ENCODE peak calls at places on chromosomes 4 and X, in four cellular contexts. One of them, this sample, is unnamed.
A peak's percentile ranks its signal among the peaks of the same experiment; 100 is the strongest.

GRCh38 chrX:143669395-143669794 is 33.5 kb upstream of the SLITRK4 start:
- DNase-seq in lower leg skin: no peak
- DNase-seq in sigmoid colon: no peak
- DNase-seq in mammary epithelial cell: peak; percentile 24
- DNase-seq in this sample: no peak

GRCh38 chr4:69617083-69617694 is 22.3 kb downstream of the UGT2A2 start:
- DNase-seq in lower leg skin: no peak
- DNase-seq in mammary epithelial cell: peak; percentile 27
- DNase-seq in sigmoid colon: no peak
- DNase-seq in this sample: no peak

GRCh38 chr4:58225460-58225859 is 1115.3 kb upstream of the IGFBP7 start:
- DNase-seq in sigmoid colon: no peak
- DNase-seq in lower leg skin: no peak
- DNase-seq in mammary epithelial cell: no peak
- DNase-seq in this sample: no peak

GRCh38 chr4:81492596-81492995 is 20.9 kb upstream of the RASGEF1B start:
- DNase-seq in lower leg skin: no peak
- DNase-seq in mammary epithelial cell: peak; percentile 62
- DNase-seq in sigmoid colon: no peak
- DNase-seq in this sample: no peak

GRCh38 chr4:101071241-101071640 is 276.1 kb downstream of the PPP3CA start:
- DNase-seq in lower leg skin: no peak
- DNase-seq in sigmoid colon: no peak
- DNase-seq in mammary epithelial cell: no peak
- DNase-seq in this sample: no peak

GRCh38 chr4:29558789-29559188 is 1161.4 kb upstream of the PCDH7 start:
- DNase-seq in sigmoid colon: no peak
- DNase-seq in lower leg skin: no peak
- DNase-seq in mammary epithelial cell: no peak
- DNase-seq in this sample: no peak

GRCh38 chr4:83043801-83044407 is 8.9 kb downstream of the COPS4 start:
- DNase-seq in lower leg skin: no peak
- DNase-seq in mammary epithelial cell: peak; percentile 62
- DNase-seq in sigmoid colon: no peak
- DNase-seq in this sample: no peak

GRCh38 chr4:704198-704891 is 1.3 kb upstream of the PCGF3 start:
- DNase-seq in lower leg skin: no peak
- DNase-seq in mammary epithelial cell: no peak
- DNase-seq in sigmoid colon: peak; percentile 69
- DNase-seq in this sample: peak; percentile 96

GRCh38 chrX:15909605-15910004 is 55.0 kb upstream of the AP1S2 start:
- DNase-seq in mammary epithelial cell: no peak
- DNase-seq in lower leg skin: no peak
- DNase-seq in sigmoid colon: no peak
- DNase-seq in this sample: no peak

GRCh38 chr4:53514509-53514908 is 76.8 kb downstream of the LNX1 start:
- DNase-seq in sigmoid colon: no peak
- DNase-seq in lower leg skin: no peak
- DNase-seq in mammary epithelial cell: no peak
- DNase-seq in this sample: no peak

GRCh38 chr4:15779789-15780188 is 1.7 kb downstream of the CD38 start:
- DNase-seq in mammary epithelial cell: peak; percentile 6
- DNase-seq in sigmoid colon: no peak
- DNase-seq in lower leg skin: no peak
- DNase-seq in this sample: no peak

GRCh38 chr4:129998436-129999150 is 902.6 kb downstream of the C4orf33 start:
- DNase-seq in lower leg skin: no peak
- DNase-seq in sigmoid colon: no peak
- DNase-seq in mammary epithelial cell: no peak
- DNase-seq in this sample: no peak

GRCh38 chr4:74640111-74640903 is 154.0 kb downstream of the BTC start:
- DNase-seq in sigmoid colon: no peak
- DNase-seq in mammary epithelial cell: no peak
- DNase-seq in lower leg skin: no peak
- DNase-seq in this sample: no peak

GRCh38 chr4:118772149-118773081 is 63.5 kb downstream of the SEC24D start:
- DNase-seq in mammary epithelial cell: peak; percentile 30
- DNase-seq in sigmoid colon: no peak
- DNase-seq in lower leg skin: no peak
- DNase-seq in this sample: no peak

GRCh38 chr4:142874684-142875083 is 28.6 kb upstream of the INPP4B start:
- DNase-seq in mammary epithelial cell: no peak
- DNase-seq in sigmoid colon: no peak
- DNase-seq in lower leg skin: no peak
- DNase-seq in this sample: no peak

GRCh38 chr4:156906325-156906724 is 65.3 kb downstream of the PDGFC start:
- DNase-seq in lower leg skin: no peak
- DNase-seq in mammary epithelial cell: no peak
- DNase-seq in sigmoid colon: no peak
- DNase-seq in this sample: no peak

GRCh38 chr4:153556441-153556815 is 90.3 kb downstream of the TMEM131L start:
- DNase-seq in mammary epithelial cell: no peak
- DNase-seq in sigmoid colon: no peak
- DNase-seq in lower leg skin: no peak
- DNase-seq in this sample: no peak

DNA sequence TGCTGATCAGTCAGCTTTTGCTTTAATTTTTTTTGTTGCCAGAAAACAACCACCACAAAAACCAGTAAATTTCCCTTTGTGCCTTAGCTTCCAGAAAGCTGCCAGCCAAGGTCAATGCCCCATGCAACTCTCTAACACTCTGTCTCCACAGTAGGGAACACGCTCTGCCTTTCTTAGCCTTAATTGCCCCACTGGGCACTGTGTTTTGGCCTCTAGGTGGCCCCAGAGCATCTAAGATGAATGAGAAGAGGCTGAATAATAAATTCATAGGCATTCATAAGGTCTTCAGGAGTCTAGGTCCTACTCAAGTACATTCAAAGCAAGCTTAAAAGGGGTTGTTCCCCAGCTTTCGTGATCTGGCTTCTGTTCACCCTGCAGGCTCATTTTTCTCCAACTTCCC is 57.7 kb upstream of the PASD1 start:
- DNase-seq in sigmoid colon: no peak
- DNase-seq in mammary epithelial cell: peak; percentile 21
- DNase-seq in lower leg skin: no peak
- DNase-seq in this sample: no peak
- TF ChIP-seq CTCF in sigmoid colon: no peak
- TF ChIP-seq CTCF in mammary epithelial cell: peak; percentile 69
- TF ChIP-seq CTCF in lower leg skin: no peak
- TF ChIP-seq CTCF in this sample: no peak

DNA sequence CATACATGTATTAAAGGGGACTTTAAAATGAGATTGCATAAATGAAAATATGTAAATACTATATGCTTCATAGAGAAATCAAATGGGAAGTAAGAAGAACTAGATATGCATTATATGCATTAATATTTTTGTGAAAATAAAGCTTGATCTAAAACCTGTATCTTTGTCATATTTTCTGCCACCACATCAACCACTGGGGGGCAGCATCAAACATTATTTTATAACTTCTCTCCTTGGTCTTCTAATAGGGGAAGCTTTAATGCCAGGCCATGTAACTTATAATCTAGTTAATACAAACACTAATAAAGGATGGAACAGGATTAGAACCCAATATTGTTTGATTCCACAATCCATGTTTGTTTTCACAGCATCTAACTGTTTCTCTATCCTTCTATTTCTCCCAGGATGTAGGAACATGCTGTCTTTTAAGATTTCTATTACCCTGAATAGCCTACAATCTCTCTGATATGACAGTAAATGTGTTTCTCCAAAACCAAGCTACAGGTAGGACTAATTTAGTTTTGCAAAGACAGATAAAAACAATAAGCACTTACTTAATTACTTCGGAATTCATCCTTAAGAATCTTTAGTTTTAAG is 10.0 kb downstream of the QRFPR start:
- DNase-seq in lower leg skin: peak; percentile 29
- DNase-seq in sigmoid colon: no peak
- DNase-seq in mammary epithelial cell: peak; percentile 28
- DNase-seq in this sample: no peak
- TF ChIP-seq CTCF in lower leg skin: no peak
- TF ChIP-seq CTCF in sigmoid colon: peak; percentile 34
- TF ChIP-seq CTCF in mammary epithelial cell: peak; percentile 59
- TF ChIP-seq CTCF in this sample: peak; percentile 88

GRCh38 chr4:115852767-115853091 is 739.3 kb upstream of the NDST4 start:
- DNase-seq in mammary epithelial cell: no peak
- DNase-seq in sigmoid colon: no peak
- DNase-seq in lower leg skin: no peak
- DNase-seq in this sample: no peak
- TF ChIP-seq CTCF in mammary epithelial cell: no peak
- TF ChIP-seq CTCF in sigmoid colon: no peak
- TF ChIP-seq CTCF in lower leg skin: no peak
- TF ChIP-seq CTCF in this sample: peak; percentile 50

DNA sequence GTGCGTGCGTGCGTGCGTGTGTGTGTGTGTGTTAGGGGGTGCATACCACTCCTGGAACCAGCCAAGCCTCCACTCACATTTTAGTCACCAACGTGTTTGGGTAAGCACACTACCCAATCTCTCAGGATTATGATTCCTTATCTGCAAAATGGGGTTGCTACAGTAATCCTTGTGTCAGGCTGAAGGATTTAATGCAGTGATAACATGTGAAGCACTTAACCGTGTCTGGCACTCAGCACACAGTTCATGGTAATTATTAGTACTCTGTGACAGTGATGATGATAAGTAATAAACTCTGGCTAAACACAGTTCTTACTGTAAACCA is 57.3 kb downstream of the CLDN22 start:
- DNase-seq in lower leg skin: no peak
- DNase-seq in sigmoid colon: no peak
- DNase-seq in mammary epithelial cell: no peak
- DNase-seq in this sample: no peak
- TF ChIP-seq CTCF in lower leg skin: no peak
- TF ChIP-seq CTCF in sigmoid colon: no peak
- TF ChIP-seq CTCF in mammary epithelial cell: no peak
- TF ChIP-seq CTCF in this sample: no peak

GRCh38 chr4:92735025-92735665 is 431.4 kb downstream of the GRID2 start:
- DNase-seq in lower leg skin: no peak
- DNase-seq in mammary epithelial cell: no peak
- DNase-seq in sigmoid colon: no peak
- DNase-seq in this sample: no peak
- TF ChIP-seq CTCF in lower leg skin: no peak
- TF ChIP-seq CTCF in mammary epithelial cell: no peak
- TF ChIP-seq CTCF in sigmoid colon: no peak
- TF ChIP-seq CTCF in this sample: peak; percentile 37

DNA sequence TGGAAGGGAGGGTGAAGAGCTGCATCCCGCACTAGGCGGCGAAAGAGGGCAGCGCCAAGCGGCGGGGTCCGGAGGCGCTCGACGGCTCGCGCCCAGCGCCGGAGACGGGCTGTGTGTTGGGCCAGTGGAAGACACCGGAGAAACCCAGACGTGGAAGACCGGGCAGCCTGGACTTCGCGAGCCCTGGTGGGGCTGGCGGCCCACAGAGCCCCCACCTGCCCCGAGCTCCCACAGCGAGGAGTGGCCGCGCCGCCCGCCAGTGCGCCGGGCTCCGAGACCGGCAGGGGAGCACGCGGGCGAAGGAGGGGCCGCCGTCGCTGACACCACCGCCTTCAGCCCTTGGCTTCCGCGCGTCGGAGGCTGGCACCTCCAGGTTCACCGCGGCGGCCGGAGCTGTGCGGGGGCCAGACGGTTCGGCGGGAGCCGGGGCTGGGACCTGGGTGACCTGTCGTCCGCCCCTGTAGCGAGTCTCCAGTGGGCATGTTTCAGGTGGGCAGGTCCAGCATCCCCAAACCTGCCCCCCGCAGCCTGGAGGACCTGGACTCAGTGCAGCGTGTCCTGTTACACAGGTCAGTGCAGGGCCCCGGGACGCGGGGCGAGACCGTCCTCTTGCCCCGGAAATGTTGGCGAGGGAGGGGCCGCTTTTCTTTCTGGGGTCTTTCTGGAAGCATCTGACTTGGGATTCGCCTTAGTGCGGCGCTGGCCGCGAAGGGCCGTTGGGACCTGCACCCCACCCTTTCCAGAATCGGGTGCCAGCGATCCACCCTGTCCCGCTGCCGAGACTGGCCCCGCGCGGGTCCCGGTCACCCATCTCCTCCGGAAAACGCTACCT is 9.6 kb upstream of the INTU start:
- DNase-seq in lower leg skin: no peak
- DNase-seq in mammary epithelial cell: peak; percentile 64
- DNase-seq in sigmoid colon: no peak
- DNase-seq in this sample: no peak
- TF ChIP-seq CTCF in lower leg skin: no peak
- TF ChIP-seq CTCF in mammary epithelial cell: peak; percentile 46
- TF ChIP-seq CTCF in sigmoid colon: no peak
- TF ChIP-seq CTCF in this sample: peak; percentile 71

GRCh38 chrX:26651755-26652154 is 435.8 kb downstream of the MAGEB5 start:
- DNase-seq in sigmoid colon: no peak
- DNase-seq in mammary epithelial cell: no peak
- DNase-seq in lower leg skin: no peak
- DNase-seq in this sample: no peak

GRCh38 chrX:26653050-26653449 is 437.1 kb downstream of the MAGEB5 start:
- DNase-seq in sigmoid colon: no peak
- DNase-seq in lower leg skin: no peak
- DNase-seq in mammary epithelial cell: no peak
- DNase-seq in this sample: no peak

GRCh38 chrX:26649534-26649933 is 433.6 kb downstream of the MAGEB5 start:
- DNase-seq in mammary epithelial cell: peak; percentile 6
- DNase-seq in sigmoid colon: no peak
- DNase-seq in lower leg skin: no peak
- DNase-seq in this sample: no peak
- TF ChIP-seq CTCF in mammary epithelial cell: peak; percentile 61
- TF ChIP-seq CTCF in sigmoid colon: no peak
- TF ChIP-seq CTCF in lower leg skin: no peak
- TF ChIP-seq CTCF in this sample: peak; percentile 71

GRCh38 chr4:86837651-86838050 is 11.5 kb downstream of the SLC10A6 start:
- DNase-seq in mammary epithelial cell: no peak
- DNase-seq in lower leg skin: no peak
- DNase-seq in sigmoid colon: no peak
- DNase-seq in this sample: no peak

GRCh38 chr4:86834901-86835300 is 14.3 kb downstream of the SLC10A6 start:
- DNase-seq in mammary epithelial cell: peak; percentile 57
- DNase-seq in sigmoid colon: no peak
- DNase-seq in lower leg skin: no peak
- DNase-seq in this sample: no peak

GRCh38 chr4:86838141-86838540 is 11.0 kb downstream of the SLC10A6 start:
- DNase-seq in sigmoid colon: no peak
- DNase-seq in lower leg skin: no peak
- DNase-seq in mammary epithelial cell: no peak
- DNase-seq in this sample: no peak

GRCh38 chr4:86831262-86832090 is 17.7 kb downstream of the SLC10A6 start:
- DNase-seq in mammary epithelial cell: peak; percentile 97
- DNase-seq in sigmoid colon: no peak
- DNase-seq in lower leg skin: no peak
- DNase-seq in this sample: no peak

GRCh38 chr4:86835677-86836076 is 13.5 kb downstream of the SLC10A6 start:
- DNase-seq in mammary epithelial cell: no peak
- DNase-seq in lower leg skin: no peak
- DNase-seq in sigmoid colon: no peak
- DNase-seq in this sample: no peak
- TF ChIP-seq CTCF in mammary epithelial cell: no peak
- TF ChIP-seq CTCF in lower leg skin: no peak
- TF ChIP-seq CTCF in sigmoid colon: no peak
- TF ChIP-seq CTCF in this sample: no peak

This sample was measured in chondrocyte.